ENCODE peak calls at places on chromosomes 13 and 19, in five cellular contexts. I, M, G, P and X are unnamed samples.

GRCh38 chr13:98570929-98571372 is 6.0 kb downstream of the STK24 start:
- DNase-seq in G (no peak), M (peak), P (no peak), I (no peak), X (no peak)

GRCh38 chr19:33290956-33291622 is 11.2 kb downstream of the CEBPA start:
- DNase-seq in M (no peak), P (no peak), I (no peak), G (no peak), X (no peak)

GRCh38 chr13:26584713-26585112 is 27.2 kb downstream of the WASF3 start:
- DNase-seq in G (no peak), M (no peak), P (no peak), I (no peak), X (no peak)

GRCh38 chr19:44820648-44821609 is 12.0 kb downstream of the BCAM start:
- DNase-seq in P (peak), G (no peak), M (peak), I (no peak), X (peak)

GRCh38 chr19:53131732-53132131 is 978 bp downstream of the ZNF415 start:
- DNase-seq in I (no peak), P (no peak), G (no peak), M (no peak), X (no peak)

GRCh38 chr13:40096357-40096911 is 441.0 kb downstream of the COG6 start:
- DNase-seq in P (no peak), G (no peak), M (no peak), I (no peak), X (no peak)

GRCh38 chr19:48708471-48708870 is 11.1 kb downstream of the MAMSTR start:
- DNase-seq in P (no peak), M (no peak), G (no peak), I (no peak), X (no peak)

GRCh38 chr19:48329167-48329891 is 4.0 kb downstream of the EMP3 start:
- DNase-seq in I (no peak), M (no peak), P (no peak), G (no peak), X (no peak)

GRCh38 chr13:68895696-68896095 is 1211.9 kb upstream of the ATXN8OS start:
- DNase-seq in G (no peak), M (no peak), I (no peak), P (no peak), X (no peak)

GRCh38 chr19:19552811-19553210 is 14.7 kb downstream of the CILP2 start:
- DNase-seq in P (peak), I (no peak), G (no peak), M (peak), X (no peak)

GRCh38 chr19:45506246-45506990 is 861 bp upstream of the VASP start:
- DNase-seq in M (peak), G (peak), P (peak), I (peak), X (peak)

GRCh38 chr19:18781047-18781600 is 10.0 kb downstream of the COMP start:
- DNase-seq in I (no peak), G (no peak), M (no peak), P (no peak), X (no peak)

GRCh38 chr13:102399791-102400618 is 1.8 kb downstream of the FGF14 start:
- DNase-seq in M (no peak), G (no peak), P (peak), I (no peak), X (no peak)

GRCh38 chr13:79662882-79663281 is 181.9 kb downstream of the NDFIP2 start:
- DNase-seq in M (peak), I (no peak), P (peak), G (no peak), X (no peak)

GRCh38 chr13:109862627-109863026 is 76.2 kb upstream of the IRS2 start:
- DNase-seq in I (no peak), M (no peak), P (no peak), G (no peak), X (no peak)

GRCh38 chr13:67736646-67737420 is 506.7 kb upstream of the PCDH9 start:
- DNase-seq in I (no peak), P (peak), M (no peak), G (no peak), X (no peak)

GRCh38 chr19:43511324-43511723 is 6.8 kb upstream of the PHLDB3 start:
- DNase-seq in P (no peak), G (no peak), I (no peak), M (no peak), X (no peak)